ENCODE peak calls at places on chromosomes 16 and 17, in five cellular contexts. W, U, D, I and T are unnamed samples.
A peak's percentile ranks its signal among the peaks of the same experiment; 100 is the strongest.

GRCh38 chr17:2723997-2724782 is 12.6 kb upstream of the CLUH start:
- DNase-seq in W (no peak), U (no peak), D (peak; percentile 27), I (no peak), T (no peak)

GRCh38 chr17:59706900-59707181 is 389 bp downstream of the PTRH2 start:
- DNase-seq in W (no peak), U (no peak), D (no peak), I (no peak), T (no peak)

GRCh38 chr17:9343513-9343912 is 232.1 kb downstream of the STX8 start:
- DNase-seq in W (no peak), U (no peak), D (no peak), I (no peak), T (no peak)

GRCh38 chr16:80274576-80275191 is 266.1 kb upstream of the DYNLRB2 start:
- DNase-seq in W (no peak), U (no peak), D (peak; percentile 90), I (no peak), T (no peak)

GRCh38 chr17:69581061-69581955 is 166.8 kb downstream of the MAP2K6 start:
- DNase-seq in W (no peak), U (no peak), D (no peak), I (no peak), T (no peak)

GRCh38 chr16:30659507-30660423 is 1.5 kb downstream of the FBRS start:
- DNase-seq in W (no peak), U (no peak), D (peak; percentile 48), I (no peak), T (no peak)

GRCh38 chr17:32159586-32160438 is 17.5 kb downstream of the RHOT1 start:
- DNase-seq in W (no peak), U (no peak), D (no peak), I (no peak), T (no peak)

GRCh38 chr16:14309001-14309886 is 238.1 kb downstream of the MRTFB start:
- DNase-seq in W (no peak), U (no peak), D (peak; percentile 57), I (no peak), T (no peak)

GRCh38 chr17:64008830-64009229 is 10.7 kb downstream of the PRR29 start:
- DNase-seq in W (no peak), U (peak; percentile 54), D (no peak), I (no peak), T (no peak)

GRCh38 chr17:28551421-28552186 is 820 bp downstream of the UNC119 start:
- DNase-seq in W (no peak), U (no peak), D (peak; percentile 62), I (no peak), T (no peak)

GRCh38 chr17:58318065-58318481 is 10.5 kb downstream of the TSPOAP1 start:
- DNase-seq in W (no peak), U (no peak), D (no peak), I (no peak), T (no peak)

GRCh38 chr17:78736526-78737079 is 45.5 kb downstream of the CYTH1 start:
- DNase-seq in W (no peak), U (peak; percentile 85), D (no peak), I (no peak), T (no peak)

GRCh38 chr16:85204242-85205010 is 92.2 kb upstream of the CIBAR2 start:
- DNase-seq in W (no peak), U (no peak), D (peak; percentile 96), I (no peak), T (no peak)

GRCh38 chr16:74865922-74866598 is 91.4 kb upstream of the FA2H start:
- DNase-seq in W (no peak), U (no peak), D (peak; percentile 43), I (no peak), T (no peak)

GRCh38 chr17:79243603-79243990 is 169.0 kb downstream of the ENGASE start:
- DNase-seq in W (no peak), U (no peak), D (no peak), I (no peak), T (no peak)

GRCh38 chr17:82881900-82882714 is 42.3 kb upstream of the ZNF750 start:
- DNase-seq in W (no peak), U (peak; percentile 75), D (no peak), I (no peak), T (no peak)

GRCh38 chr17:81042606-81043005 is 7.7 kb downstream of the BAIAP2 start:
- DNase-seq in W (no peak), U (no peak), D (no peak), I (no peak), T (no peak)

GRCh38 chr17:81295678-81296381 is 723 bp upstream of the SLC38A10 start:
- DNase-seq in W (no peak), U (no peak), D (peak; percentile 78), I (no peak), T (no peak)